ENCODE peak calls at places on chromosomes 1 and 21, in ten cellular contexts. One of them, this sample, is unnamed.

GRCh38 chr21:21286170-21286798 is 288.1 kb downstream of the NCAM2 start:
- DNase-seq in tibial nerve: no peak
- DNase-seq in sigmoid colon: no peak
- DNase-seq in stomach: no peak
- DNase-seq in K562: no peak
- DNase-seq in upper lobe of left lung: no peak
- DNase-seq in suprapubic skin: no peak
- DNase-seq in transverse colon: no peak
- DNase-seq in A549: no peak
- DNase-seq in HepG2: no peak
- DNase-seq in this sample: no peak

GRCh38 chr1:210711825-210712224 is 383.1 kb downstream of the HHAT start:
- DNase-seq in stomach: no peak
- DNase-seq in suprapubic skin: no peak
- DNase-seq in HepG2: no peak
- DNase-seq in K562: no peak
- DNase-seq in tibial nerve: no peak
- DNase-seq in upper lobe of left lung: no peak
- DNase-seq in sigmoid colon: no peak
- DNase-seq in A549: no peak
- DNase-seq in transverse colon: no peak
- DNase-seq in this sample: no peak

GRCh38 chr1:45512641-45513054 is 9.0 kb downstream of the PRDX1 start:
- DNase-seq in transverse colon: peak; percentile 66
- DNase-seq in upper lobe of left lung: peak; percentile 73
- DNase-seq in sigmoid colon: peak; percentile 67
- DNase-seq in stomach: peak; percentile 73
- DNase-seq in A549: peak; percentile 74
- DNase-seq in suprapubic skin: no peak
- DNase-seq in tibial nerve: peak; percentile 73
- DNase-seq in HepG2: peak; percentile 76
- DNase-seq in K562: peak; percentile 64
- DNase-seq in this sample: no peak

GRCh38 chr1:242016518-242016917 is 17.6 kb upstream of the MAP1LC3C start:
- DNase-seq in A549: no peak
- DNase-seq in HepG2: no peak
- DNase-seq in tibial nerve: no peak
- DNase-seq in suprapubic skin: no peak
- DNase-seq in sigmoid colon: no peak
- DNase-seq in transverse colon: no peak
- DNase-seq in upper lobe of left lung: no peak
- DNase-seq in K562: no peak
- DNase-seq in stomach: no peak
- DNase-seq in this sample: no peak

GRCh38 chr1:219666242-219666641 is 53.3 kb upstream of the ZC3H11B start:
- DNase-seq in HepG2: no peak
- DNase-seq in upper lobe of left lung: no peak
- DNase-seq in K562: no peak
- DNase-seq in suprapubic skin: no peak
- DNase-seq in stomach: no peak
- DNase-seq in A549: no peak
- DNase-seq in tibial nerve: peak; percentile 58
- DNase-seq in sigmoid colon: no peak
- DNase-seq in transverse colon: no peak
- DNase-seq in this sample: no peak

GRCh38 chr1:109785446-109786106 is 21.9 kb upstream of the EPS8L3 start:
- DNase-seq in upper lobe of left lung: no peak
- DNase-seq in suprapubic skin: peak; percentile 50
- DNase-seq in sigmoid colon: peak; percentile 52
- DNase-seq in stomach: peak; percentile 13
- DNase-seq in tibial nerve: no peak
- DNase-seq in transverse colon: peak; percentile 5
- DNase-seq in K562: no peak
- DNase-seq in A549: no peak
- DNase-seq in HepG2: no peak
- DNase-seq in this sample: peak; percentile 0

GRCh38 chr1:43232071-43232470 is 37.7 kb upstream of the TMEM125 start:
- DNase-seq in HepG2: no peak
- DNase-seq in sigmoid colon: no peak
- DNase-seq in A549: peak; percentile 10
- DNase-seq in suprapubic skin: no peak
- DNase-seq in tibial nerve: no peak
- DNase-seq in transverse colon: no peak
- DNase-seq in upper lobe of left lung: no peak
- DNase-seq in K562: no peak
- DNase-seq in stomach: no peak
- DNase-seq in this sample: no peak

GRCh38 chr1:13921190-13921589 is 221.2 kb downstream of the PRDM2 start:
- DNase-seq in stomach: no peak
- DNase-seq in transverse colon: no peak
- DNase-seq in HepG2: no peak
- DNase-seq in sigmoid colon: no peak
- DNase-seq in upper lobe of left lung: no peak
- DNase-seq in K562: no peak
- DNase-seq in suprapubic skin: no peak
- DNase-seq in A549: no peak
- DNase-seq in tibial nerve: no peak
- DNase-seq in this sample: no peak

GRCh38 chr1:7515175-7515574 is 255.9 kb upstream of the VAMP3 start:
- DNase-seq in A549: no peak
- DNase-seq in sigmoid colon: no peak
- DNase-seq in HepG2: no peak
- DNase-seq in tibial nerve: no peak
- DNase-seq in K562: no peak
- DNase-seq in suprapubic skin: no peak
- DNase-seq in stomach: no peak
- DNase-seq in transverse colon: no peak
- DNase-seq in upper lobe of left lung: peak; percentile 67
- DNase-seq in this sample: no peak

GRCh38 chr1:64814427-64814826 is 69.6 kb downstream of the RAVER2 start:
- DNase-seq in A549: no peak
- DNase-seq in transverse colon: no peak
- DNase-seq in upper lobe of left lung: no peak
- DNase-seq in suprapubic skin: no peak
- DNase-seq in tibial nerve: no peak
- DNase-seq in sigmoid colon: no peak
- DNase-seq in stomach: no peak
- DNase-seq in K562: no peak
- DNase-seq in HepG2: no peak
- DNase-seq in this sample: no peak

DNA sequence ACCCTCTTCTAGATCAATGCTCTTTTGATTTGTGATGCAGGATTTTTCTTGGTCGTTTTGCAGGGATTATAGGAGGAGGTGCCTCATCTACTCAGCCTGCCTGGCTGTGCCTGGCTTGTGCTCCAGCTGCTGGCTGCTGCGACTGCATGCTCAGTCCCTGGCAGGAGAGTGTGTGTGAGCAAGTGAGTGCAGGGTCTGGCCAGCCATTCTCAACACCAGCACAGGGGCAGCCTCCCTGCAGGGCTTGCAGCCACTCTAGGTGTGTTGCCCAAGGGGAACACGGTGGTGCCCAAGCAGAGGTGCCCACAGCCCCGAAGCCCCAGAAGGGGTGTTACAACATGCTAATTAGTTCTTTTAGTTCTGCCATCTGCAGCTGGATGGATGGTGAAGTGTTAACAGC is 43.2 kb downstream of the SPATA17 start:
- DNase-seq in K562: no peak
- DNase-seq in upper lobe of left lung: no peak
- DNase-seq in tibial nerve: no peak
- DNase-seq in HepG2: no peak
- DNase-seq in sigmoid colon: no peak
- DNase-seq in A549: no peak
- DNase-seq in suprapubic skin: no peak
- DNase-seq in stomach: no peak
- DNase-seq in transverse colon: no peak
- DNase-seq in this sample: no peak
- TF ChIP-seq EP300 in K562: no peak
- TF ChIP-seq EP300 in upper lobe of left lung: no peak
- TF ChIP-seq EP300 in tibial nerve: no peak
- TF ChIP-seq EP300 in HepG2: no peak
- TF ChIP-seq EP300 in sigmoid colon: no peak
- TF ChIP-seq EP300 in A549: no peak
- TF ChIP-seq EP300 in suprapubic skin: no peak
- TF ChIP-seq EP300 in stomach: no peak
- TF ChIP-seq EP300 in transverse colon: no peak
- TF ChIP-seq EP300 in this sample: no peak

DNA sequence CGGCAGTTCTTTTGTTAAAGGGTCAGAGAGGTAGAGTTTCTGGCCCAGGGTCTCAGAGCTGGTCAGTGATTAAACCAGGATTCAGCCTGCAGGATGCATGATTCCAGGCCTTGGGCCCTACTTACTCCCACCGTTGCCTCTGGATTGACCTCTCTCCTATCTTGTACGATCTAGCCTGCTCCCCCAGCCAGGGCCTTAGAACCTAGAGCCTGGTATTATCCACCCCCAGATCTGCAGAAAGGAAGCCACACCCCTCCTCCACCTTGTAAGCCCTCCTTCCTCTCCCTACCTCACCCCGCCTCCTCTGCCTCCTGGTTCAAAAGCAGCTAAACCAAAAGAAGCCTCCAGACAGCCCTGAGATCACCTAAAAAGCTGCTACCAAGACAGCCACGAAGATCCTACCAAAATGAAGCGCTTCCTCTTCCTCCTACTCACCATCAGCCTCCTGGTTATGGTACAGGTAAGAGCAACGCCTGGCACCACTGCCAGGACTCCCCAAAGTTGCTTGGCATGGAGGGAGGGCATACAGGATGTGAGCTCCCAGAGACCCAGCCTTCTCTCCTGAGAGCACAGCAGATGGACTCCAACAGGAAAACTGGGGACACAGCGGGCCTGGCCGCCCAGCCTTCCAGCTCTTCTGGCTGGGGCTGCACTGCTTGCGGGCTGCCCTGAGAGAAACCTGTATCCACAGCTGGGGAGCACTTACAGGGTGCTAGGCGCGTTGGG is at the start of gene CD52:
- DNase-seq in HepG2: no peak
- DNase-seq in tibial nerve: no peak
- DNase-seq in stomach: peak; percentile 29
- DNase-seq in transverse colon: peak; percentile 63
- DNase-seq in upper lobe of left lung: no peak
- DNase-seq in A549: no peak
- DNase-seq in sigmoid colon: no peak
- DNase-seq in K562: peak; percentile 90
- DNase-seq in suprapubic skin: no peak
- DNase-seq in this sample: no peak
- TF ChIP-seq POLR2A in HepG2: no peak
- TF ChIP-seq POLR2A in tibial nerve: no peak
- TF ChIP-seq POLR2A in stomach: no peak
- TF ChIP-seq POLR2A in transverse colon: peak; percentile 43
- TF ChIP-seq POLR2A in upper lobe of left lung: no peak
- TF ChIP-seq POLR2A in A549: no peak
- TF ChIP-seq POLR2A in sigmoid colon: no peak
- TF ChIP-seq POLR2A in K562: peak; percentile 52
- TF ChIP-seq POLR2A in suprapubic skin: no peak
- TF ChIP-seq POLR2A in this sample: no peak

DNA sequence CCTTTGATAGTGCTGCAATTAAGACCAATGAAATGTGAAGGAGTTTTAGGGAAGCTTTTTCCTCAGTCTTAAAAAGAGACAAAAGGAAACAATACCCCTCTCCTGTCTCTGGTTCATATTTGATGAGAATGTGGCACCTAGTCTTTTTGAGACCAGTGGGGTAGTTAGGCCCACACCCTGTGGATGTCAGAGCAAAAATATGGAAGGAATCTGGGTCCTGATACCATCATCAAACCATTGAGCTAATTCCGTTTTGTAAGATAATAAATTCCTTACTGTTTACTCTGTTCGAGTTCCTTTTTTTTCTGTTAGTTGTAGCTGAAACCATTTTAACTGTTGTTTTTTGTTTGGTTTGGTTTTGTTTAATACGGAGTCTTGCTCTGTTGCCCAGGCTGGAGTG is 33.3 kb downstream of the PTPRC start:
- DNase-seq in HepG2: no peak
- DNase-seq in sigmoid colon: no peak
- DNase-seq in transverse colon: no peak
- DNase-seq in tibial nerve: no peak
- DNase-seq in K562: no peak
- DNase-seq in A549: peak; percentile 15
- DNase-seq in upper lobe of left lung: no peak
- DNase-seq in suprapubic skin: no peak
- DNase-seq in stomach: no peak
- DNase-seq in this sample: no peak
- TF ChIP-seq EP300 in HepG2: no peak
- TF ChIP-seq EP300 in sigmoid colon: no peak
- TF ChIP-seq EP300 in transverse colon: no peak
- TF ChIP-seq EP300 in tibial nerve: no peak
- TF ChIP-seq EP300 in K562: no peak
- TF ChIP-seq EP300 in A549: no peak
- TF ChIP-seq EP300 in upper lobe of left lung: no peak
- TF ChIP-seq EP300 in suprapubic skin: no peak
- TF ChIP-seq EP300 in stomach: no peak
- TF ChIP-seq EP300 in this sample: no peak

DNA sequence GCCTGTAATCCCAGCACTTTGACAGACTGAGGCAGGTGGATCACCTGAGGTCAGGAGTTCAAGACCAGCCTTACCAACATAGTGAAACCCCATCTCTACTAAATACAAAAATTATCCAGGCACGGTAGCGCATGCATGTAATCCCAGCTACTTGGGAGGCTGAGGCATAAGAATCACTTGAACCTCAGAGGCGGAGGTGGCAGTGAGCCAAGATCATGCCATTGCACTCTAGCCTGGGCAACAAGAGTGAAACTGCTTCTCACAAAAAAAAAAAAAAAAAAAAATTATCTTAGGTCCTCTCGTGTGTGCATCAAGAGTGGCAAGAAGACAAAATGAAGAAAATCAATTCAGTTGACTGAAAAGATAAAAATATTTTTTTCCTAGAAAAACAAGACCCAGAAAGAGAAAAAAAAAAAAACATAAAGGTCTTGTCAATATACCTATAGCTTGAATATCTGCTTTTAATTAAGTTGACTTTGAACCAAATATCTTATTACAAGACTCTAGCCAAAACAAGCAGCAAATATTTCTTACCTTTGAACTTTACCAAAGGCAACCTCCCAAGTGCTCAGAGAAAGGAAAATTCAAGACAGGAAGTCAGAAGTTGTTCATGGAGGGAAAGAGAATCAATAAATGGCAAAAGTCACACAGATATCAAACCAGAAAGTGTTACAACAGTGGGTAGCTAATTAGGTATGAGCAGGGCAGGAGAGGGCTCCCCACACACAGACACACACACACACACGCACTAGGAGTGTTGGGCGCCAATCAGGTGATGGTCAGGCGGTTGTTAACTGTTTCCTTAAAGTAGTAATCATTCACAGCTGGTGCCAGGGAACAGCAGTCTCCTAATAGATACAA is 29.6 kb downstream of the ITLN2 start:
- DNase-seq in stomach: peak; percentile 51
- DNase-seq in A549: no peak
- DNase-seq in HepG2: no peak
- DNase-seq in tibial nerve: no peak
- DNase-seq in transverse colon: no peak
- DNase-seq in sigmoid colon: no peak
- DNase-seq in upper lobe of left lung: peak; percentile 43
- DNase-seq in K562: no peak
- DNase-seq in suprapubic skin: no peak
- DNase-seq in this sample: no peak
- TF ChIP-seq POLR2A in stomach: no peak
- TF ChIP-seq POLR2A in A549: no peak
- TF ChIP-seq POLR2A in HepG2: no peak
- TF ChIP-seq POLR2A in tibial nerve: no peak
- TF ChIP-seq POLR2A in transverse colon: no peak
- TF ChIP-seq POLR2A in sigmoid colon: no peak
- TF ChIP-seq POLR2A in upper lobe of left lung: no peak
- TF ChIP-seq POLR2A in K562: no peak
- TF ChIP-seq POLR2A in suprapubic skin: no peak
- TF ChIP-seq POLR2A in this sample: no peak

GRCh38 chr1:19443321-19443720 is 42.0 kb downstream of the CAPZB start:
- DNase-seq in sigmoid colon: no peak
- DNase-seq in K562: no peak
- DNase-seq in upper lobe of left lung: no peak
- DNase-seq in tibial nerve: no peak
- DNase-seq in transverse colon: no peak
- DNase-seq in A549: no peak
- DNase-seq in stomach: no peak
- DNase-seq in suprapubic skin: no peak
- DNase-seq in HepG2: no peak
- DNase-seq in this sample: peak; percentile 52
- TF ChIP-seq EP300 in sigmoid colon: no peak
- TF ChIP-seq EP300 in K562: no peak
- TF ChIP-seq EP300 in upper lobe of left lung: no peak
- TF ChIP-seq EP300 in tibial nerve: no peak
- TF ChIP-seq EP300 in transverse colon: no peak
- TF ChIP-seq EP300 in A549: no peak
- TF ChIP-seq EP300 in stomach: no peak
- TF ChIP-seq EP300 in suprapubic skin: no peak
- TF ChIP-seq EP300 in HepG2: no peak
- TF ChIP-seq EP300 in this sample: no peak